ENCODE peak calls at places on chromosome 1, in five cellular contexts. S is T-helper 2 cell; B is GM06990; V is H4; I is stimulated activated CD4-positive, alpha-beta T cell treated with anti-CD3 and anti-CD28 coated beads, Interleukin-2, amount 100 ng/mL, for 4 hours. Z is an unnamed sample.

GRCh38 chr1:74935446-74935845 is 198.7 kb upstream of the LHX8 start:
- DNase-seq in I (no peak), V (no peak), S (no peak), B (no peak), Z (no peak)

GRCh38 chr1:46558141-46558963 is 6.9 kb upstream of the KNCN start:
- DNase-seq in I (no peak), V (no peak), S (no peak), B (no peak), Z (no peak)

GRCh38 chr1:93346472-93346991 is 825 bp downstream of the DR1 start:
- DNase-seq in S (no peak), B (peak; percentile 31), I (no peak), V (no peak), Z (peak; percentile 17)

GRCh38 chr1:67719329-67720196 is 34.6 kb downstream of the GADD45A start:
- DNase-seq in S (no peak), B (no peak), V (no peak), I (no peak), Z (no peak)

GRCh38 chr1:67558449-67559193 is 126.4 kb upstream of the GADD45A start:
- DNase-seq in B (no peak), S (no peak), V (no peak), I (no peak), Z (no peak)

GRCh38 chr1:192980856-192981255 is 78.3 kb downstream of the UCHL5 start:
- DNase-seq in B (no peak), I (no peak), V (no peak), S (no peak), Z (no peak)

GRCh38 chr1:151537112-151537511 is 3.0 kb upstream of the TUFT1 start:
- DNase-seq in I (no peak), B (no peak), V (peak; percentile 83), S (no peak), Z (no peak)

GRCh38 chr1:72281637-72282270 is 585 bp downstream of the NEGR1 start:
- DNase-seq in V (peak; percentile 7), B (no peak), I (no peak), S (no peak), Z (no peak)

Z was measured in gastrocnemius medialis.